ENCODE peak calls at places on chromosomes 5 and 9, in eight cellular contexts. L is AG08395; Y is NCI-H2171 treated with DMSO at 0.1 percent for 48 hours; P is activated T-helper 9 cell treated with anti-CD3 and anti-CD28 coated beads, Interleukin-2, amount 50 U/mL, for 16 hours; N is BJ; T is nucleus accumbens; Z is sciatic nerve; G is natural killer cell. V is an unnamed sample.

GRCh38 chr9:91486699-91487497 is 63.3 kb upstream of the NFIL3 start:
- DNase-seq in N (no peak), P (no peak), T (no peak), L (peak; percentile 61), G (no peak), Z (no peak), Y (peak; percentile 32), V (no peak)

GRCh38 chr5:39606592-39606990 is 181.8 kb upstream of the DAB2 start:
- DNase-seq in N (no peak), Z (no peak), L (no peak), Y (no peak), T (no peak), P (no peak), G (no peak), V (no peak)

GRCh38 chr9:4324513-4324912 is 24.6 kb upstream of the GLIS3 start:
- DNase-seq in G (no peak), Z (no peak), N (no peak), T (no peak), L (peak; percentile 24), Y (no peak), P (no peak), V (no peak)

GRCh38 chr9:18185196-18185595 is 288.8 kb upstream of the ADAMTSL1 start:
- DNase-seq in Y (no peak), L (no peak), P (no peak), Z (no peak), G (no peak), N (no peak), T (no peak), V (no peak)

GRCh38 chr9:79759460-79759859 is 187.7 kb downstream of the TLE4 start:
- DNase-seq in T (no peak), P (no peak), N (no peak), G (no peak), Z (no peak), L (no peak), Y (no peak), V (no peak)

GRCh38 chr5:68303754-68304420 is 88.3 kb downstream of the PIK3R1 start:
- DNase-seq in T (no peak), P (no peak), G (no peak), L (no peak), Y (no peak), N (no peak), Z (no peak), V (no peak)

GRCh38 chr5:61969347-61969746 is 336.7 kb upstream of the KIF2A start:
- DNase-seq in T (no peak), Y (no peak), Z (no peak), G (no peak), N (no peak), L (no peak), P (no peak), V (no peak)

GRCh38 chr5:14295610-14296009 is 152.5 kb downstream of the TRIO start:
- DNase-seq in T (no peak), Y (peak; percentile 56), G (no peak), N (no peak), L (no peak), Z (no peak), P (no peak), V (no peak)

GRCh38 chr9:113221800-113222481 is 597 bp downstream of the SLC31A1 start:
- DNase-seq in T (no peak), Y (no peak), Z (no peak), G (no peak), L (no peak), N (no peak), P (no peak), V (no peak)

GRCh38 chr5:116444373-116445058 is 130.1 kb downstream of the SEMA6A start:
- DNase-seq in T (no peak), Y (no peak), G (no peak), Z (no peak), P (no peak), N (no peak), L (no peak), V (no peak)

V was measured in central memory CD8-positive, alpha-beta T cell.